ENCODE peak calls at places on chromosomes 4 and X, in ten cellular contexts. U is GF-D8, W is NCI-H460, G is GM12891, R is GM04504, H is HL-60, P is naive B cell, V is EL, B is EH, E is NCI-H187. I is an unnamed sample.

GRCh38 chr4:85778809-85779124 is 303.8 kb downstream of the ARHGAP24 start:
- DNase-seq in U (no peak), W (no peak), G (no peak), R (no peak), H (no peak), P (no peak), V (no peak), B (peak), E (no peak), I (no peak)

GRCh38 chrX:16320765-16321355 is 153.6 kb downstream of the MAGEB17 start:
- DNase-seq in U (no peak), W (no peak), G (no peak), R (peak), H (no peak), P (no peak), V (peak), B (peak), E (no peak), I (peak)

GRCh38 chr4:142548491-142548890 is 297.6 kb downstream of the INPP4B start:
- DNase-seq in U (no peak), W (no peak), G (no peak), R (no peak), H (no peak), P (no peak), V (no peak), B (no peak), E (no peak), I (no peak)

GRCh38 chrX:125420809-125421208 is 101.1 kb downstream of the TEX13C start:
- DNase-seq in U (no peak), W (no peak), G (no peak), R (no peak), H (no peak), P (no peak), V (no peak), B (no peak), E (no peak), I (no peak)

GRCh38 chr4:185232370-185232769 is 23.0 kb downstream of the SNX25 start:
- DNase-seq in U (no peak), W (no peak), G (no peak), R (no peak), H (no peak), P (no peak), V (peak), B (no peak), E (no peak), I (peak)

GRCh38 chrX:2376166-2376565 is 124.6 kb downstream of the DHRSX start:
- DNase-seq in U (no peak), W (no peak), G (no peak), R (no peak), H (no peak), P (no peak), V (no peak), B (no peak), E (no peak), I (no peak)

GRCh38 chrX:112147206-112147605 is 64.6 kb upstream of the TRPC5 start:
- DNase-seq in U (no peak), W (peak), G (no peak), R (no peak), H (no peak), P (no peak), V (no peak), B (no peak), E (no peak), I (no peak)

GRCh38 chrX:16239211-16239610 is 71.9 kb downstream of the MAGEB17 start:
- DNase-seq in U (no peak), W (no peak), G (no peak), R (peak), H (no peak), P (no peak), V (peak), B (peak), E (no peak), I (peak)

GRCh38 chrX:138031715-138032114 is 465.8 kb downstream of the ZIC3 start:
- DNase-seq in U (no peak), W (no peak), G (no peak), R (no peak), H (no peak), P (no peak), V (no peak), B (no peak), E (no peak), I (no peak)

GRCh38 chr4:12138478-12138877 is 709.8 kb upstream of the HS3ST1 start:
- DNase-seq in U (no peak), W (no peak), G (no peak), R (no peak), H (no peak), P (no peak), V (no peak), B (no peak), E (no peak), I (no peak)

GRCh38 chr4:176290520-176290919 is 21.5 kb upstream of the ASB5 start:
- DNase-seq in U (no peak), W (no peak), G (no peak), R (no peak), H (no peak), P (no peak), V (no peak), B (no peak), E (no peak), I (no peak)

GRCh38 chr4:105241456-105241855 is 94.8 kb downstream of the TET2 start:
- DNase-seq in U (no peak), W (no peak), G (no peak), R (no peak), H (no peak), P (no peak), V (no peak), B (no peak), E (no peak), I (no peak)

GRCh38 chrX:3549442-3549875 is 164.0 kb downstream of the PRKX start:
- DNase-seq in U (no peak), W (no peak), G (no peak), R (peak), H (no peak), P (no peak), V (peak), B (peak), E (no peak), I (no peak)

GRCh38 chr4:145618210-145618911 is 824 bp upstream of the MMAA start:
- DNase-seq in U (no peak), W (no peak), G (no peak), R (no peak), H (no peak), P (no peak), V (peak), B (no peak), E (no peak), I (no peak)

GRCh38 chr4:19748911-19749473 is 502.7 kb upstream of the SLIT2 start:
- DNase-seq in U (no peak), W (no peak), G (no peak), R (peak), H (no peak), P (no peak), V (peak), B (peak), E (no peak), I (peak)

GRCh38 chr4:26803462-26803861 is 57.2 kb upstream of the STIM2 start:
- DNase-seq in U (no peak), W (no peak), G (no peak), R (no peak), H (no peak), P (no peak), V (no peak), B (no peak), E (no peak), I (no peak)

GRCh38 chr4:6962211-6963041 is 52.8 kb downstream of the TBC1D14 start:
- DNase-seq in U (no peak), W (no peak), G (no peak), R (no peak), H (no peak), P (no peak), V (no peak), B (no peak), E (peak), I (no peak)

GRCh38 chr4:3079694-3080123 is 5.2 kb downstream of the HTT start:
- DNase-seq in U (peak), W (no peak), G (no peak), R (no peak), H (no peak), P (peak), V (no peak), B (no peak), E (no peak), I (no peak)

GRCh38 chrX:40866878-40867277 is 131.5 kb upstream of the MED14 start:
- DNase-seq in U (no peak), W (no peak), G (no peak), R (peak), H (no peak), P (no peak), V (no peak), B (peak), E (no peak), I (peak)

GRCh38 chrX:50152421-50152820 is 48.4 kb downstream of the AKAP4 start:
- DNase-seq in U (no peak), W (no peak), G (no peak), R (no peak), H (no peak), P (no peak), V (no peak), B (no peak), E (no peak), I (no peak)

GRCh38 chr4:77025643-77026321 is 50.0 kb downstream of the CCNI start:
- DNase-seq in U (no peak), W (no peak), G (no peak), R (no peak), H (no peak), P (no peak), V (no peak), B (peak), E (no peak), I (peak)

GRCh38 chrX:137166591-137166990 is 132.8 kb upstream of the GPR101 start:
- DNase-seq in U (no peak), W (no peak), G (no peak), R (no peak), H (no peak), P (no peak), V (no peak), B (no peak), E (no peak), I (no peak)

GRCh38 chr4:7434766-7435150 is at the start of gene PSAPL1:
- DNase-seq in U (no peak), W (peak), G (no peak), R (peak), H (no peak), P (no peak), V (peak), B (peak), E (peak), I (peak)

GRCh38 chr4:176259330-176260090 is 9.5 kb downstream of the ASB5 start:
- DNase-seq in U (no peak), W (no peak), G (no peak), R (peak), H (no peak), P (no peak), V (peak), B (peak), E (no peak), I (peak)

GRCh38 chr4:108118505-108118904 is 50.2 kb downstream of the LEF1 start:
- DNase-seq in U (no peak), W (no peak), G (no peak), R (no peak), H (no peak), P (no peak), V (no peak), B (no peak), E (no peak), I (no peak)

GRCh38 chr4:38523524-38524448 is 140.2 kb upstream of the KLF3 start:
- DNase-seq in U (no peak), W (no peak), G (no peak), R (no peak), H (peak), P (no peak), V (no peak), B (no peak), E (no peak), I (no peak)

GRCh38 chr4:98653890-98654867 is 4.2 kb downstream of the TSPAN5 start:
- DNase-seq in U (no peak), W (no peak), G (no peak), R (peak), H (no peak), P (no peak), V (peak), B (peak), E (no peak), I (peak)

GRCh38 chr4:8532245-8532781 is 47.9 kb upstream of the GPR78 start:
- DNase-seq in U (no peak), W (no peak), G (no peak), R (no peak), H (no peak), P (no peak), V (no peak), B (no peak), E (no peak), I (no peak)

GRCh38 chr4:85929926-85930325 is 429.9 kb downstream of the MAPK10 start:
- DNase-seq in U (no peak), W (no peak), G (no peak), R (no peak), H (no peak), P (no peak), V (no peak), B (no peak), E (peak), I (no peak)

GRCh38 chrX:134004038-134004437 is 18.6 kb upstream of the GPC3 start:
- DNase-seq in U (no peak), W (no peak), G (no peak), R (peak), H (no peak), P (no peak), V (no peak), B (no peak), E (no peak), I (peak)

GRCh38 chrX:146224442-146224841 is 406.8 kb downstream of the SLITRK2 start:
- DNase-seq in U (no peak), W (no peak), G (no peak), R (no peak), H (no peak), P (no peak), V (no peak), B (no peak), E (no peak), I (no peak)

GRCh38 chrX:3514996-3515395 is 168.5 kb upstream of the MXRA5 start:
- DNase-seq in U (no peak), W (no peak), G (no peak), R (no peak), H (no peak), P (no peak), V (no peak), B (peak), E (no peak), I (peak)

I was measured in astrocyte.